ENCODE peak calls at places on chromosomes 13 and 19, in five cellular contexts. One of them, this sample, is unnamed.

GRCh38 chr13:65159803-65160202 is 2070.3 kb downstream of the PCDH9 start:
- DNase-seq in NB4: no peak
- DNase-seq in neural crest cell: no peak
- DNase-seq in psoas muscle: no peak
- DNase-seq in BJ: no peak
- DNase-seq in this sample: no peak

GRCh38 chr13:108213946-108214345 is 1.4 kb downstream of the LIG4 start:
- DNase-seq in NB4: no peak
- DNase-seq in neural crest cell: no peak
- DNase-seq in psoas muscle: no peak
- DNase-seq in BJ: no peak
- DNase-seq in this sample: no peak

GRCh38 chr13:73876323-73876722 is 257.9 kb downstream of the KLF12 start:
- DNase-seq in NB4: no peak
- DNase-seq in neural crest cell: no peak
- DNase-seq in psoas muscle: no peak
- DNase-seq in BJ: no peak
- DNase-seq in this sample: no peak

GRCh38 chr19:29587518-29587986 is 18.5 kb upstream of the POP4 start:
- DNase-seq in NB4: peak; percentile 80
- DNase-seq in neural crest cell: no peak
- DNase-seq in psoas muscle: no peak
- DNase-seq in BJ: peak; percentile 10
- DNase-seq in this sample: no peak

GRCh38 chr19:49475995-49476880 is 2.2 kb downstream of the FLT3LG start:
- DNase-seq in NB4: peak; percentile 67
- DNase-seq in neural crest cell: peak; percentile 78
- DNase-seq in psoas muscle: peak; percentile 73
- DNase-seq in BJ: no peak
- DNase-seq in this sample: no peak

GRCh38 chr19:23507441-23507840 is 112.2 kb upstream of the ZNF91 start:
- DNase-seq in NB4: no peak
- DNase-seq in neural crest cell: no peak
- DNase-seq in psoas muscle: no peak
- DNase-seq in BJ: no peak
- DNase-seq in this sample: no peak

GRCh38 chr19:16366433-16367268 is 42.0 kb downstream of the KLF2 start:
- DNase-seq in NB4: peak; percentile 81
- DNase-seq in neural crest cell: no peak
- DNase-seq in psoas muscle: peak; percentile 65
- DNase-seq in BJ: no peak
- DNase-seq in this sample: no peak

GRCh38 chr19:49340069-49340864 is 5.1 kb downstream of the CD37 start:
- DNase-seq in NB4: peak; percentile 82
- DNase-seq in neural crest cell: no peak
- DNase-seq in psoas muscle: peak; percentile 83
- DNase-seq in BJ: no peak
- DNase-seq in this sample: peak; percentile 47

GRCh38 chr19:13026478-13026999 is 31.3 kb downstream of the NFIX start:
- DNase-seq in NB4: no peak
- DNase-seq in neural crest cell: no peak
- DNase-seq in psoas muscle: no peak
- DNase-seq in BJ: no peak
- DNase-seq in this sample: no peak

GRCh38 chr19:33758541-33759013 is 38.1 kb upstream of the KCTD15 start:
- DNase-seq in NB4: no peak
- DNase-seq in neural crest cell: no peak
- DNase-seq in psoas muscle: no peak
- DNase-seq in BJ: no peak
- DNase-seq in this sample: no peak

GRCh38 chr19:56332695-56333094 is 18.1 kb upstream of the ZSCAN5A start:
- DNase-seq in NB4: no peak
- DNase-seq in neural crest cell: no peak
- DNase-seq in psoas muscle: no peak
- DNase-seq in BJ: no peak
- DNase-seq in this sample: no peak

DNA sequence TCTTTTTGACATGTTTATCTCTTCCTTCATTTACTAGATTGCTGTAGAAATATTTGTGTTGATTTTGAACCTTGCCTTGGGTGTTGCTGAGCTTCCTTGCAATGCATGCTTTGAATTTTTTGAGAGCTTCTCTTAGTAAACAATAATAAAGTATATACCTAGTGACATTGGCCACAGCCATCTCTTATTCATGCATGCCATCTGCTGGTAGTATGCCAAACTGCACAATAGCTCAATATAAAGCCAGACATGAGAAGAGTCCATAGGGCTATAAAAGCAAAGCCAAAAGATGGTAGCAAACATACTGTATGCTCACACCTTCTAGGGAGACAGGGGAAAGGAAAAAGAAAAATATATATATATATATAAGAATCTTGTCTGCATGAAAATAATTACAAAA is 18.9 kb upstream of the ZSCAN5A start:
- DNase-seq in NB4: peak; percentile 60
- DNase-seq in neural crest cell: peak; percentile 32
- DNase-seq in psoas muscle: no peak
- DNase-seq in BJ: no peak
- DNase-seq in this sample: no peak
- TF ChIP-seq CTCF in NB4: peak; percentile 51
- TF ChIP-seq CTCF in neural crest cell: peak; percentile 85
- TF ChIP-seq CTCF in psoas muscle: peak; percentile 31
- TF ChIP-seq CTCF in BJ: peak; percentile 76
- TF ChIP-seq CTCF in this sample: peak; percentile 90

DNA sequence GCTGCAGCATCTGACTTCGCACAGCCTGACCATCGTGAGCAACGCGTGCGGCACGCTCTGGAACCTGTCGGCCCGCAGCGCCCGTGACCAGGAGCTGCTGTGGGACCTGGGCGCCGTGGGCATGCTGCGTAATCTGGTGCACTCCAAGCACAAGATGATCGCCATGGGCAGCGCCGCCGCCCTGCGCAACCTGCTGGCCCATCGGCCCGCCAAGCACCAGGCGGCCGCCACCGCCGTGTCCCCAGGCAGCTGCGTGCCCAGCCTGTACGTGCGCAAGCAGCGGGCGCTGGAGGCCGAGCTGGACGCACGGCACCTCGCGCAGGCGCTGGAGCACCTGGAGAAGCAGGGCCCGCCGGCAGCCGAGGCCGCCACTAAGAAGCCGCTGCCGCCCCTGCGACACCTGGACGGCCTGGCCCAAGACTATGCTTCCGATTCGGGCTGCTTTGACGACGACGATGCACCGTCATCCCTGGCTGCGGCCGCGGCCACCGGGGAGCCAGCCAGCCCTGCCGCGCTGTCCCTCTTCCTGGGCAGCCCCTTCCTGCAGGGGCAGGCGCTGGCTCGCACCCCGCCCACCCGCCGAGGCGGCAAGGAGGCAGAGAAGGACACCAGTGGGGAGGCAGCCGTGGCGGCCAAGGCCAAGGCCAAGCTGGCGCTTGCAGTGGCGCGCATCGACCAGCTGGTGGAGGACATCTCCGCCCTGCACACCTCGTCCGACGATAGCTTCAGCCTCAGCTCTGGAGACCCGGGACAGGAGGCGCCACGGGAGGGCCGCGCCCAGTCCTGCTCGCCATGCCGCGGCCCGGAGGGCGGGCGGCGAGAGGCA is 13.6 kb downstream of the C19orf25 start:
- DNase-seq in NB4: peak; percentile 61
- DNase-seq in neural crest cell: no peak
- DNase-seq in psoas muscle: peak; percentile 73
- DNase-seq in BJ: no peak
- DNase-seq in this sample: no peak
- TF ChIP-seq CTCF in NB4: peak; percentile 33
- TF ChIP-seq CTCF in neural crest cell: peak; percentile 60
- TF ChIP-seq CTCF in psoas muscle: peak; percentile 53
- TF ChIP-seq CTCF in BJ: peak; percentile 66
- TF ChIP-seq CTCF in this sample: peak; percentile 17

GRCh38 chr19:54439174-54439851 is 9.7 kb upstream of the LENG8 start:
- DNase-seq in NB4: peak; percentile 55
- DNase-seq in neural crest cell: peak; percentile 59
- DNase-seq in psoas muscle: no peak
- DNase-seq in BJ: no peak
- DNase-seq in this sample: no peak
- TF ChIP-seq CTCF in NB4: peak; percentile 35
- TF ChIP-seq CTCF in neural crest cell: peak; percentile 60
- TF ChIP-seq CTCF in psoas muscle: no peak
- TF ChIP-seq CTCF in BJ: peak; percentile 52
- TF ChIP-seq CTCF in this sample: no peak

GRCh38 chr13:26445092-26445491 is 112.4 kb upstream of the WASF3 start:
- DNase-seq in NB4: no peak
- DNase-seq in neural crest cell: no peak
- DNase-seq in psoas muscle: no peak
- DNase-seq in BJ: no peak
- DNase-seq in this sample: no peak
- TF ChIP-seq CTCF in NB4: no peak
- TF ChIP-seq CTCF in neural crest cell: no peak
- TF ChIP-seq CTCF in psoas muscle: no peak
- TF ChIP-seq CTCF in BJ: no peak
- TF ChIP-seq CTCF in this sample: no peak

GRCh38 chr19:18322759-18323460 is at the start of gene LSM4:
- DNase-seq in NB4: peak; percentile 98
- DNase-seq in neural crest cell: peak; percentile 97
- DNase-seq in psoas muscle: peak; percentile 99
- DNase-seq in BJ: peak; percentile 71
- DNase-seq in this sample: peak; percentile 97
- TF ChIP-seq CTCF in NB4: peak; percentile 35
- TF ChIP-seq CTCF in neural crest cell: peak; percentile 47
- TF ChIP-seq CTCF in psoas muscle: peak; percentile 25
- TF ChIP-seq CTCF in BJ: peak; percentile 22
- TF ChIP-seq CTCF in this sample: peak; percentile 56

DNA sequence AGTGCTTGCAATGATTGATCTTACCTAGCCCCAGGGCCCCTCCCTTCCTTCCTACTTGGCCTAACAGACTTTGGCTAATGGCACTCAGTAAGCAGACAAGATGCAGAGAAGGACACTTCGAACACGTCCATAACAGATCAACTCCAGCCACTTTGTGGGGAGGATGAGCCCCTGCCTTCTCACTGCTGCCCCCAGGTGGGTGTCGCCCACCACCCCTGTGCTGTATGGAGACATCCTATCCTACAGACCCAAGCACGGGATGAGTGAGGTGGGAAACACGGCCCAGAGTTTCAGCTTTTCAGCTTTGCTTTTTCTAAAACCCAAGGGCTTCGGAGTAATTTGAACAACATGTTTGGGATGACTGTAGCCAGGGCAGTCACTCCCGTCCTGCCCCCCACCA is 5.5 kb downstream of the SLC7A1 start:
- DNase-seq in NB4: no peak
- DNase-seq in neural crest cell: no peak
- DNase-seq in psoas muscle: no peak
- DNase-seq in BJ: no peak
- DNase-seq in this sample: no peak
- TF ChIP-seq CTCF in NB4: peak; percentile 10
- TF ChIP-seq CTCF in neural crest cell: peak; percentile 16
- TF ChIP-seq CTCF in psoas muscle: no peak
- TF ChIP-seq CTCF in BJ: no peak
- TF ChIP-seq CTCF in this sample: no peak